ENCODE peak calls at places on chromosomes 6 and 20, in five cellular contexts. G, V, X, M and P are unnamed samples.

GRCh38 chr6:42978487-42978792 is 541 bp downstream of the PEX6 start:
- DNase-seq in G (no peak), V (peak), X (no peak), M (no peak), P (no peak)

GRCh38 chr6:33297406-33297955 is 1.3 kb downstream of the RGL2 start:
- DNase-seq in G (no peak), V (no peak), X (peak), M (no peak), P (peak)

GRCh38 chr6:22362361-22362760 is 65.5 kb upstream of the PRL start:
- DNase-seq in G (no peak), V (peak), X (peak), M (peak), P (no peak)

GRCh38 chr6:130587778-130588520 is 222.1 kb downstream of the TMEM200A start:
- DNase-seq in G (no peak), V (peak), X (no peak), M (no peak), P (no peak)

GRCh38 chr6:19465760-19466159 is 371.4 kb upstream of the ID4 start:
- DNase-seq in G (no peak), V (peak), X (peak), M (peak), P (no peak)

GRCh38 chr20:44586289-44586911 is 4.0 kb downstream of the PKIG start:
- DNase-seq in G (no peak), V (no peak), X (no peak), M (no peak), P (no peak)

GRCh38 chr6:43242908-43243648 is at the start of gene TTBK1:
- DNase-seq in G (no peak), V (no peak), X (peak), M (no peak), P (no peak)

GRCh38 chr20:37579091-37579490 is 51.4 kb upstream of the BLCAP start:
- DNase-seq in G (no peak), V (no peak), X (no peak), M (no peak), P (no peak)

GRCh38 chr6:4441981-4442434 is 306.6 kb upstream of the ECI2 start:
- DNase-seq in G (no peak), V (peak), X (no peak), M (no peak), P (no peak)

GRCh38 chr6:11622156-11622555 is 84.6 kb downstream of the TMEM170B start:
- DNase-seq in G (no peak), V (peak), X (no peak), M (no peak), P (no peak)

GRCh38 chr6:15184441-15184861 is 61.4 kb upstream of the JARID2 start:
- DNase-seq in G (no peak), V (no peak), X (no peak), M (no peak), P (no peak)

GRCh38 chr6:113980937-113981554 is 10.1 kb upstream of the HDAC2 start:
- DNase-seq in G (no peak), V (peak), X (peak), M (no peak), P (no peak)

GRCh38 chr6:127243501-127243900 is 23.2 kb upstream of the RNF146 start:
- DNase-seq in G (no peak), V (no peak), X (no peak), M (no peak), P (no peak)

GRCh38 chr6:122423734-122424133 is 24.3 kb downstream of the HSF2 start:
- DNase-seq in G (no peak), V (no peak), X (no peak), M (no peak), P (no peak)

GRCh38 chr6:126107475-126108121 is 121.3 kb downstream of the TRMT11 start:
- DNase-seq in G (no peak), V (no peak), X (no peak), M (no peak), P (no peak)